ENCODE peak calls at places on chromosomes 12 and 14, in six cellular contexts. One of them, this sample, is unnamed.

GRCh38 chr12:89390802-89391673 is 38.7 kb upstream of the DUSP6 start:
- DNase-seq in colonic mucosa: peak; percentile 43
- DNase-seq in upper lobe of left lung: no peak
- DNase-seq in ovary: no peak
- DNase-seq in left ventricle myocardium inferior: no peak
- DNase-seq in sigmoid colon: no peak
- DNase-seq in this sample: no peak

GRCh38 chr14:41022932-41023331 is 583.7 kb upstream of the LRFN5 start:
- DNase-seq in colonic mucosa: no peak
- DNase-seq in sigmoid colon: no peak
- DNase-seq in ovary: no peak
- DNase-seq in upper lobe of left lung: no peak
- DNase-seq in left ventricle myocardium inferior: no peak
- DNase-seq in this sample: no peak

GRCh38 chr12:131583085-131583712 is 127.7 kb upstream of the SFSWAP start:
- DNase-seq in left ventricle myocardium inferior: no peak
- DNase-seq in ovary: no peak
- DNase-seq in upper lobe of left lung: no peak
- DNase-seq in colonic mucosa: no peak
- DNase-seq in sigmoid colon: no peak
- DNase-seq in this sample: no peak

GRCh38 chr12:89016970-89017778 is 335.1 kb downstream of the DUSP6 start:
- DNase-seq in colonic mucosa: peak; percentile 42
- DNase-seq in sigmoid colon: peak; percentile 61
- DNase-seq in left ventricle myocardium inferior: peak; percentile 13
- DNase-seq in upper lobe of left lung: peak; percentile 22
- DNase-seq in ovary: no peak
- DNase-seq in this sample: peak; percentile 6

GRCh38 chr12:6167327-6168280 is 32.6 kb upstream of the CD9 start:
- DNase-seq in sigmoid colon: peak; percentile 79
- DNase-seq in left ventricle myocardium inferior: no peak
- DNase-seq in ovary: no peak
- DNase-seq in upper lobe of left lung: peak; percentile 80
- DNase-seq in colonic mucosa: peak; percentile 36
- DNase-seq in this sample: no peak

GRCh38 chr12:81797100-81797499 is 38.0 kb upstream of the PPFIA2 start:
- DNase-seq in left ventricle myocardium inferior: no peak
- DNase-seq in sigmoid colon: no peak
- DNase-seq in colonic mucosa: no peak
- DNase-seq in ovary: no peak
- DNase-seq in upper lobe of left lung: no peak
- DNase-seq in this sample: no peak

GRCh38 chr14:105392161-105393090 is 5.9 kb upstream of the TEX22 start:
- DNase-seq in ovary: no peak
- DNase-seq in upper lobe of left lung: peak; percentile 19
- DNase-seq in colonic mucosa: no peak
- DNase-seq in left ventricle myocardium inferior: no peak
- DNase-seq in sigmoid colon: no peak
- DNase-seq in this sample: no peak

GRCh38 chr12:48869191-48869590 is 3.5 kb upstream of the RND1 start:
- DNase-seq in sigmoid colon: no peak
- DNase-seq in upper lobe of left lung: no peak
- DNase-seq in left ventricle myocardium inferior: no peak
- DNase-seq in ovary: no peak
- DNase-seq in colonic mucosa: no peak
- DNase-seq in this sample: no peak

GRCh38 chr12:25689996-25690501 is 137.0 kb upstream of the LMNTD1 start:
- DNase-seq in sigmoid colon: peak; percentile 77
- DNase-seq in upper lobe of left lung: peak; percentile 34
- DNase-seq in ovary: peak; percentile 15
- DNase-seq in left ventricle myocardium inferior: peak; percentile 26
- DNase-seq in colonic mucosa: peak; percentile 28
- DNase-seq in this sample: no peak

GRCh38 chr14:51056431-51056830 is 38.5 kb downstream of the TRIM9 start:
- DNase-seq in colonic mucosa: no peak
- DNase-seq in left ventricle myocardium inferior: no peak
- DNase-seq in sigmoid colon: no peak
- DNase-seq in ovary: no peak
- DNase-seq in upper lobe of left lung: no peak
- DNase-seq in this sample: no peak

GRCh38 chr14:53148612-53149202 is 4.4 kb downstream of the DDHD1 start:
- DNase-seq in ovary: no peak
- DNase-seq in colonic mucosa: no peak
- DNase-seq in upper lobe of left lung: no peak
- DNase-seq in left ventricle myocardium inferior: no peak
- DNase-seq in sigmoid colon: no peak
- DNase-seq in this sample: no peak

GRCh38 chr12:102685172-102685571 is 204.8 kb upstream of the IGF1 start:
- DNase-seq in ovary: no peak
- DNase-seq in left ventricle myocardium inferior: no peak
- DNase-seq in sigmoid colon: no peak
- DNase-seq in colonic mucosa: no peak
- DNase-seq in upper lobe of left lung: no peak
- DNase-seq in this sample: no peak

GRCh38 chr12:4431436-4431835 is 14.2 kb downstream of the FGF6 start:
- DNase-seq in left ventricle myocardium inferior: no peak
- DNase-seq in upper lobe of left lung: no peak
- DNase-seq in colonic mucosa: no peak
- DNase-seq in ovary: no peak
- DNase-seq in sigmoid colon: no peak
- DNase-seq in this sample: no peak

GRCh38 chr12:87274594-87275245 is 754.5 kb downstream of the C12orf50 start:
- DNase-seq in sigmoid colon: no peak
- DNase-seq in upper lobe of left lung: no peak
- DNase-seq in left ventricle myocardium inferior: no peak
- DNase-seq in colonic mucosa: no peak
- DNase-seq in ovary: no peak
- DNase-seq in this sample: no peak

GRCh38 chr12:64824500-64825142 is at the start of gene TBC1D30:
- DNase-seq in left ventricle myocardium inferior: no peak
- DNase-seq in colonic mucosa: no peak
- DNase-seq in upper lobe of left lung: no peak
- DNase-seq in ovary: peak; percentile 10
- DNase-seq in sigmoid colon: no peak
- DNase-seq in this sample: no peak

GRCh38 chr14:62103497-62103896 is 341.3 kb downstream of the SNAPC1 start:
- DNase-seq in colonic mucosa: no peak
- DNase-seq in ovary: no peak
- DNase-seq in upper lobe of left lung: no peak
- DNase-seq in sigmoid colon: no peak
- DNase-seq in left ventricle myocardium inferior: no peak
- DNase-seq in this sample: no peak

GRCh38 chr14:61730756-61731373 is 31.4 kb upstream of the SNAPC1 start:
- DNase-seq in colonic mucosa: no peak
- DNase-seq in ovary: no peak
- DNase-seq in sigmoid colon: no peak
- DNase-seq in upper lobe of left lung: no peak
- DNase-seq in left ventricle myocardium inferior: no peak
- DNase-seq in this sample: no peak

GRCh38 chr12:50986961-50987737 is 34.8 kb downstream of the HIGD1C start:
- DNase-seq in sigmoid colon: peak; percentile 71
- DNase-seq in ovary: peak; percentile 30
- DNase-seq in upper lobe of left lung: no peak
- DNase-seq in colonic mucosa: peak; percentile 77
- DNase-seq in left ventricle myocardium inferior: no peak
- DNase-seq in this sample: no peak

GRCh38 chr14:23570806-23571483 is 3.4 kb upstream of the AP1G2 start:
- DNase-seq in ovary: no peak
- DNase-seq in upper lobe of left lung: no peak
- DNase-seq in left ventricle myocardium inferior: no peak
- DNase-seq in sigmoid colon: peak; percentile 53
- DNase-seq in colonic mucosa: no peak
- DNase-seq in this sample: no peak

GRCh38 chr14:59583755-59584154 is 7.1 kb upstream of the CCDC175 start:
- DNase-seq in upper lobe of left lung: peak; percentile 36
- DNase-seq in ovary: no peak
- DNase-seq in left ventricle myocardium inferior: no peak
- DNase-seq in sigmoid colon: no peak
- DNase-seq in colonic mucosa: no peak
- DNase-seq in this sample: no peak

GRCh38 chr12:46266382-46266791 is 2.5 kb downstream of the SLC38A1 start:
- DNase-seq in left ventricle myocardium inferior: no peak
- DNase-seq in upper lobe of left lung: no peak
- DNase-seq in sigmoid colon: no peak
- DNase-seq in ovary: no peak
- DNase-seq in colonic mucosa: peak; percentile 58
- DNase-seq in this sample: no peak

GRCh38 chr12:54479421-54479820 is 6.0 kb upstream of the GTSF1 start:
- DNase-seq in ovary: no peak
- DNase-seq in colonic mucosa: no peak
- DNase-seq in sigmoid colon: no peak
- DNase-seq in left ventricle myocardium inferior: no peak
- DNase-seq in upper lobe of left lung: no peak
- DNase-seq in this sample: no peak

GRCh38 chr14:75457024-75457390 is 29.2 kb downstream of the JDP2 start:
- DNase-seq in sigmoid colon: no peak
- DNase-seq in left ventricle myocardium inferior: no peak
- DNase-seq in upper lobe of left lung: no peak
- DNase-seq in ovary: no peak
- DNase-seq in colonic mucosa: no peak
- DNase-seq in this sample: no peak

GRCh38 chr14:75456069-75457023 is 28.5 kb downstream of the JDP2 start:
- DNase-seq in ovary: no peak
- DNase-seq in left ventricle myocardium inferior: no peak
- DNase-seq in upper lobe of left lung: peak; percentile 66
- DNase-seq in sigmoid colon: no peak
- DNase-seq in colonic mucosa: no peak
- DNase-seq in this sample: no peak

GRCh38 chr14:75453817-75454434 is 26.1 kb downstream of the JDP2 start:
- DNase-seq in sigmoid colon: no peak
- DNase-seq in upper lobe of left lung: no peak
- DNase-seq in ovary: no peak
- DNase-seq in left ventricle myocardium inferior: no peak
- DNase-seq in colonic mucosa: no peak
- DNase-seq in this sample: no peak

GRCh38 chr14:75452900-75453816 is 25.3 kb downstream of the JDP2 start:
- DNase-seq in ovary: peak; percentile 90
- DNase-seq in sigmoid colon: peak; percentile 92
- DNase-seq in colonic mucosa: no peak
- DNase-seq in upper lobe of left lung: peak; percentile 48
- DNase-seq in left ventricle myocardium inferior: peak; percentile 64
- DNase-seq in this sample: no peak

DNA sequence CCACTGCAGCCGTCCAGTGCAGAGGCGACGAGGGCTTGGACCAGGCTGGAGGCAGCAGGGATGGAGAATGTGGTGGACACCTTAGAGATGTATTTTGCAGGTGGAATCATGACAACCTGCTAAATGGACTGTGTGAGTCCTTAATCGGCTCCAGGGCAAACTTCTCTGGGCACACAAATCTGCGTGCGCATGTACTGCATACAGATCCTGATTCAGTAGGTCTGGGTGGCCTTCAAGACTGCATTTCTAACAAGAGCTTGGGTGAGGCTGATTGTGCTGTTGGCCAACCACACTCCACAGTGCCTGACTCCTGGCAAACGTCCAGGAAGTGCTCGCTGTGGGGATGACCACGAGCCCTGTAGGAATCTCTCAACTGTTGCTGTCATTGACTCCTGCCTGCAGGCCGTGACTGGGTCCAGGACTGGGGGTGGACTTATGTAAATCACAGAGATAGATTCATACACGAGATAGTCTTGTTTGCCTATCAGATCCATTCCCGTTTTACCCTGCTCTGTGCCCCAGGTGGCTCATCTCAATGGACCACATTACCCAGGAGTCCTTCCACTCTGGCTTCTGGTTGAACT is 27.2 kb downstream of the JDP2 start:
- DNase-seq in ovary: peak; percentile 78
- DNase-seq in colonic mucosa: no peak
- DNase-seq in upper lobe of left lung: peak; percentile 76
- DNase-seq in left ventricle myocardium inferior: peak; percentile 68
- DNase-seq in sigmoid colon: peak; percentile 89
- DNase-seq in this sample: no peak
- H3K27ac ChIP-seq in ovary: no peak overlapping the region
- H3K27ac ChIP-seq in colonic mucosa: no peak overlapping the region
- H3K27ac ChIP-seq in upper lobe of left lung: peak overlapping the region; percentile 24
- H3K27ac ChIP-seq in left ventricle myocardium inferior: peak overlapping the region; percentile 85
- H3K27ac ChIP-seq in sigmoid colon: peak overlapping the region; percentile 74
- H3K27ac ChIP-seq in this sample: no peak overlapping the region

DNA sequence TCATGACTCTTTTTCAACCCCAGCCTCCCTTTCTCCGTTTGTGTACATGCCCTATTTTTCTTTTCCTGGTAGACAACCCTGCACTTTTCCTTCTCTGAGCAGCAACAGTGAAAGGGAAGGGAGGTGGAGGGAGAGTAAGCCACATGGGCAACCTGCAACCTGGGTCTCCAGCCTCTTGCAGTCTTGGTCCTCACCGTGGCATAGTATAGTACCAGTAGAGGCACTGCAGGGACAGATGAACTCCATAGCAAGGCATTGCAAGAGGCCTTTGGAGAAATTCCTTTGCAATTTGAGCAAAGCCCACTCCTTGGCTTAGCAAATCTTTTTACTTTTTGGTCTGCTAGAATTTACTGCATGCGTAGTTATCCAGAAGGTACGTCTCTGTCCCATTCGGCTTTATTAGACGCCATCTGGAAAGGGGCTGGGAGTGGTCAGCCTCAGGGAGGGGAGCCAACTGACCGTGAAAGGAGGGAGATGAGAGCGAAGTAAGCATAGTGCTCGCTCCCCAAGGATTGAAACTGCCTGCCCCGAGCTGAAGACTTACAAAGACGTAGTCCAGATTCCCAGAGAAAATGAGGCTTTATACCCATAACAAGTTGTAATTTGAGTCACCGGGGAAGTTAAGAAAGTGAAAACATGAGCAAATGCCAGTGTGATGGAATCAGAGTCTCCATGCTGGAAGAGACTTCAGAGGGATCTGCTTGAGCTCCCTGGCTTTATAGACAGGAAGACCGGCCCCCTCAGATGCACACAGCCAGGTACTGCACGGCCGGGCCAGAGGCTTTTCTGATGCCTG is 331.9 kb downstream of the CACNA1C start:
- DNase-seq in sigmoid colon: no peak
- DNase-seq in upper lobe of left lung: no peak
- DNase-seq in colonic mucosa: no peak
- DNase-seq in left ventricle myocardium inferior: no peak
- DNase-seq in ovary: no peak
- DNase-seq in this sample: no peak
- TF ChIP-seq CTCF in sigmoid colon: no peak
- TF ChIP-seq CTCF in upper lobe of left lung: no peak
- TF ChIP-seq CTCF in colonic mucosa: no peak
- TF ChIP-seq CTCF in left ventricle myocardium inferior: no peak
- TF ChIP-seq CTCF in ovary: no peak
- TF ChIP-seq CTCF in this sample: no peak

GRCh38 chr14:33505295-33505962 is 445.4 kb downstream of the EGLN3 start:
- DNase-seq in left ventricle myocardium inferior: no peak
- DNase-seq in sigmoid colon: no peak
- DNase-seq in ovary: no peak
- DNase-seq in colonic mucosa: no peak
- DNase-seq in upper lobe of left lung: no peak
- DNase-seq in this sample: no peak

GRCh38 chr14:33493990-33494389 is 456.9 kb downstream of the EGLN3 start:
- DNase-seq in ovary: no peak
- DNase-seq in colonic mucosa: no peak
- DNase-seq in sigmoid colon: no peak
- DNase-seq in upper lobe of left lung: no peak
- DNase-seq in left ventricle myocardium inferior: no peak
- DNase-seq in this sample: no peak

GRCh38 chr14:33499687-33500086 is 451.2 kb downstream of the EGLN3 start:
- DNase-seq in colonic mucosa: no peak
- DNase-seq in left ventricle myocardium inferior: no peak
- DNase-seq in sigmoid colon: no peak
- DNase-seq in upper lobe of left lung: no peak
- DNase-seq in ovary: no peak
- DNase-seq in this sample: no peak
- H3K27ac ChIP-seq in colonic mucosa: no peak overlapping the region
- H3K27ac ChIP-seq in left ventricle myocardium inferior: peak overlapping the region; percentile 34
- H3K27ac ChIP-seq in sigmoid colon: no peak overlapping the region
- H3K27ac ChIP-seq in upper lobe of left lung: no peak overlapping the region
- H3K27ac ChIP-seq in ovary: no peak overlapping the region
- H3K27ac ChIP-seq in this sample: no peak overlapping the region

GRCh38 chr12:23014749-23015148 is 389.8 kb downstream of the ETNK1 start:
- DNase-seq in left ventricle myocardium inferior: no peak
- DNase-seq in colonic mucosa: no peak
- DNase-seq in upper lobe of left lung: no peak
- DNase-seq in ovary: no peak
- DNase-seq in sigmoid colon: no peak
- DNase-seq in this sample: no peak
- TF ChIP-seq CTCF in left ventricle myocardium inferior: no peak
- TF ChIP-seq CTCF in colonic mucosa: no peak
- TF ChIP-seq CTCF in upper lobe of left lung: no peak
- TF ChIP-seq CTCF in ovary: no peak
- TF ChIP-seq CTCF in sigmoid colon: no peak
- TF ChIP-seq CTCF in this sample: no peak

This sample was measured in CD4-positive, alpha-beta T cell.